ENCODE peak calls at places on chromosomes 13 and 19, in seven cellular contexts. P, J, T, A, C, H and M are unnamed samples.

GRCh38 chr13:75135325-75135825 is 346.6 kb downstream of the TBC1D4 start:
- DNase-seq in H (no peak), A (no peak), P (no peak), T (peak), C (peak), J (no peak), M (no peak)

GRCh38 chr13:57629821-57630235 is 1.7 kb upstream of the PCDH17 start:
- DNase-seq in C (peak), T (peak), J (peak), H (no peak), P (peak), A (peak), M (peak)

GRCh38 chr13:60226507-60226906 is 62.8 kb upstream of the DIAPH3 start:
- DNase-seq in P (no peak), H (no peak), J (no peak), T (peak), A (no peak), C (no peak), M (no peak)

GRCh38 chr13:113060557-113061270 is 44.9 kb upstream of the F7 start:
- DNase-seq in T (no peak), P (no peak), C (peak), A (peak), H (no peak), J (no peak), M (no peak)

GRCh38 chr13:31045621-31046081 is 113.2 kb downstream of the TEX26 start:
- DNase-seq in C (peak), A (no peak), H (peak), P (peak), J (peak), T (peak), M (no peak)

GRCh38 chr13:43905435-43906031 is 25.8 kb downstream of the LACC1 start:
- DNase-seq in C (no peak), P (peak), H (peak), A (no peak), J (no peak), T (peak), M (peak)

GRCh38 chr13:75368167-75368566 is 113.8 kb downstream of the TBC1D4 start:
- DNase-seq in P (no peak), T (peak), A (no peak), H (no peak), J (no peak), C (no peak), M (no peak)

GRCh38 chr13:51063909-51064308 is 47.2 kb downstream of the C13orf42 start:
- DNase-seq in C (no peak), P (no peak), J (no peak), T (no peak), A (no peak), H (no peak), M (no peak)

GRCh38 chr13:24076124-24076523 is 84.4 kb upstream of the SPATA13 start:
- DNase-seq in J (no peak), P (peak), C (no peak), A (no peak), H (no peak), T (no peak), M (no peak)

GRCh38 chr13:33787051-33787591 is 30.8 kb upstream of the RFC3 start:
- DNase-seq in C (no peak), J (no peak), H (no peak), T (peak), P (no peak), A (no peak), M (no peak)

GRCh38 chr19:35213678-35214632 is 14.6 kb downstream of the FAM187B start:
- DNase-seq in H (peak), J (peak), A (peak), C (no peak), T (peak), P (peak), M (peak)

GRCh38 chr19:21023901-21024300 is 3.4 kb downstream of the ZNF430 start:
- DNase-seq in T (peak), C (no peak), A (no peak), P (no peak), J (no peak), H (no peak), M (no peak)

DNA sequence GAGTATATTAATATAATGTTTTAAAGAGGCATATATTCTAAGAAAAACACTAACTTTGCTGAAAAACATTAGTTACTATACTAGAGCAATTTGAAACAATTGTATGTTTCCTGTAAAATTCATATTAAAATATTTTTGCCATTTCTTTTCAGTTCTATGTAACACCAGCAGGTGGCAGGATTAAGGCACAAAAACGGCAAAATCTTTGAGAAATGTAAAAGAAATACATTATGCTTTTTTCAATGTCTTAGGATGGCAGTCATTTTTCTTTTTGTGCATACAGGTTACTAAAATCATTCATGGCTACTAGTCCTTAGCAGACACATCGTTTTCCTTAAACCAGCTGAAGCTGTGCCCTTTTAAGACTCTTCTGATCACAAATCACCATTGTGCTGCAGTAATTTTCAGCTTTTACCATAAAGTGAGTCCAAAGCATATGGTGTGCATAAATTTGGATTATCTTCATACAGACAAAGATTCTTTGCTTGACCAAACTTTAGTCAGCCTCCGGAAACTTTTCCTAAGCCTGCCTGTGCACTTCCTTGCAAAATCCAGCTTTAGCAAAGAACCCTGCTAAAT is 800.7 kb upstream of the SLITRK5 start:
- DNase-seq in P (no peak), A (no peak), H (no peak), T (peak), J (no peak), C (no peak), M (peak)
- TF ChIP-seq CTCF in P (peak), A (peak), H (peak), T (peak), J (no peak), C (peak), M (peak)

GRCh38 chr19:33248954-33249613 is 23.4 kb upstream of the SLC7A10 start:
- DNase-seq in H (no peak), J (no peak), P (no peak), C (no peak), A (no peak), T (no peak), M (no peak)
- TF ChIP-seq CTCF in H (no peak), J (no peak), P (no peak), C (no peak), A (no peak), T (no peak), M (no peak)

GRCh38 chr13:97125051-97125809 is 96.9 kb upstream of the MBNL2 start:
- DNase-seq in H (no peak), P (peak), T (peak), C (peak), A (no peak), J (peak), M (no peak)
- TF ChIP-seq CTCF in H (no peak), P (no peak), T (peak), C (no peak), A (peak), J (no peak), M (no peak)

GRCh38 chr13:41061075-41061913 is at the start of gene WBP4:
- DNase-seq in A (peak), T (peak), H (peak), C (peak), P (peak), J (peak), M (peak)
- TF ChIP-seq CTCF in A (peak), T (peak), H (no peak), C (no peak), P (no peak), J (no peak), M (peak)

DNA sequence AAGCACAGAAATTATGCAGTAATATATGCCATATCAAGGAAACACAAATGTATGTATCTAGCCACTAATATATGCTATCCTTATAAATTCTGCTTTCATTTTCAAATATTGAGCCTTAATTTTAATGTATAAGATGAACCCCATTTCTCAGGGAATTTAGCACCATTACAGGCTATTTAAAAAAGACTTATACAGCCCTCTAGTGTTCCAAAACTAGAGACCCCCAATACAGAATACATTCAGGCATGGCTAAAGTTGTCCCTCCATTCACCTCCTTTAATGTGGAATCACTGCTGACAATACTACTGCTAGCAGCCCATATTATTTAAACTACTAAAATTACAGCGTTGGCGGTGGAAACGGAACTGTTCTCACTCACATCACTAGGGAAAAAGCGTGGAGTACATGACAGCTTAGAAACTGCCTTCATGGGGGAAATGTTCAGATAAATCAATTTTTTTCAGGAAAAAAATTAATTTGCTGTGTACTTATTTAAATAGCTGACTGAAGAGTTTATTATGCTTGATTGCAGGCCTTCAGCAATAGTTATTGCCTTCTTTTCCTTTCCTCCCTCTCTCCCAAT is 541.0 kb downstream of the PCDH9 start:
- DNase-seq in T (peak), A (no peak), C (no peak), H (no peak), P (no peak), J (no peak), M (no peak)
- TF ChIP-seq CTCF in T (peak), A (no peak), C (peak), H (no peak), P (no peak), J (no peak), M (peak)

DNA sequence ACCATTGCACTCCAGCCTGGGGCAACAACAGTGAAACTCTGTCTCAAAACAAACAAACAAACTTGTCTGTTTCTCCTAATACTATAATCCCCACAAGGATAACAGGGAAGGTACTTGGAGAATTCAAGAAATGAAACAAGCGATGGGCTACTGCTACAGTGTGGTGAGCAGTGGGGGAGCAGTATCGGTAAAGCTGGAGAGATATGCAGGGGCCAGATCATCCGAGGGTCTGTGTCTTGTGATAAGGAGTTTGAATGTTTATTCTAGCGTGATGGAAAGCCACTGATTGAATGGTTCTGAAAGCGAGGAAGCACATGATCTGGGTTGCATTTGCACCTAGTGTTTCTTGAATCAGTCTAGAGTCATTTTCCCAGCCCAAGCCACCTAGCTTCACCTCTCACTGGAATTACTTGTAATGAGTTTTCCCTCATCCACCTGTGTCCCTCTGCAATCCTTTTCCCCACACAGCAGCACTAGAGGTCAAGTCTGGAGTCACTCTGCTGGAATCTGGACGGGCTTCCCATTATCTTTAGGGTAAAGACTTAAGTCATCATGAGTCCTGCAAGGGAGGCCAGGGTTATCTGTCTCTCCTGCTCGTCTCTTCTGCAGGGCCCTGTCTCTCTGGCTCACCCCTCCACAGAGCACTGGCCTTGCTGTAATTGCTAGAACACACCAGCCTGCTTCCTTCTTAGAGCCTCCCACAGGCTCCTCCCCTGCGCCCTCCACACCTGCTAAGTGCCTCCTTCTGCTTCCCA is 162.3 kb downstream of the KLF5 start:
- DNase-seq in P (peak), H (no peak), C (no peak), A (no peak), J (no peak), T (no peak), M (no peak)
- TF ChIP-seq CTCF in P (no peak), H (no peak), C (no peak), A (no peak), J (no peak), T (no peak), M (no peak)

GRCh38 chr13:49441312-49441711 is 2.6 kb downstream of the CAB39L start:
- DNase-seq in A (no peak), J (no peak), P (no peak), C (no peak), H (no peak), T (no peak), M (no peak)
- TF ChIP-seq CTCF in A (no peak), J (no peak), P (no peak), C (no peak), H (no peak), T (no peak), M (no peak)

DNA sequence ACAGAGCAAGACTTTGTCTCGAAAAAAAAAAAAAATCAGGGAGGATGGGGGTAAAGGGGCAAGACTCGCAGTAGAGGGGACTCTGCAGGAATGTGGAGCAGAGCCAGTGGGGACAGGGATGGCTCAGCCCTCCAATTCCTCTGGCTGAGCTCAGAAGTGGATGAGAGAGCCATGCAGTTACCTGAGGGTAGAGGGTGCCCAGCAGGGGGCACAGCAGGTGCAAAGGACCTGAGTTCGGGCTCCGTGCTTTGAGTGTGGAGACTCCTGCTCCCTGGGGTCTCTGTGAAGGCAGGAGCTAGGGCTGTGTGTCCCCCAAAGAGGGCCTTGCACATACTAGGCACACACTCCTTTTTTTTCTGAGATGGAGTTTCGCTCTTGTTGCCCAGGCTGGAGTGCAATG is 7.7 kb downstream of the DOCK6 start:
- DNase-seq in T (no peak), J (no peak), A (no peak), H (no peak), C (no peak), P (no peak), M (no peak)
- TF ChIP-seq CTCF in T (no peak), J (no peak), A (peak), H (no peak), C (no peak), P (no peak), M (peak)

GRCh38 chr19:43599635-43600295 is 3.4 kb downstream of the ZNF576 start:
- DNase-seq in C (no peak), T (no peak), P (no peak), H (no peak), A (no peak), J (no peak), M (no peak)
- TF ChIP-seq CTCF in C (peak), T (peak), P (no peak), H (no peak), A (no peak), J (no peak), M (no peak)

DNA sequence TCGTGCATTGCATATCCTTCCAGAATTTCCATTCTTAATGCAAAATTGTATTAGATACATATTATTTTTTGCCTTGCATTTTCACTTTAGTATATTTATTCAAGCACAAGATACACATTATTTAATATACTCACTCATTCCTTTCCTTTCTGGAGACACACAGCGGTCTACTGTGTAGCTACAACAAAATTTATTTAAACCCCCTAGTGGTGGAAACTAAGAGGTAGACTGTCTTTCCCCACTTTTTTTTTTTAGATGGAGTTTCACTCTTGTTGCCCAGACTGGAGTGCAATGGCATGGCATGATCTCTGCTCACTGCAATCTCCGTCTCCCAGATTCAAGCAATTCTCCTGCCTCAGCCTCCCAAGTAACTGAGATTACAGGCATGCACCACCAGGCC is 2040.3 kb upstream of the PCDH20 start:
- DNase-seq in C (no peak), T (no peak), A (no peak), H (no peak), J (no peak), P (no peak), M (no peak)
- TF ChIP-seq CTCF in C (peak), T (peak), A (no peak), H (peak), J (no peak), P (no peak), M (no peak)